ENCODE peak calls at places on chromosome 17, in five cellular contexts. X is NCI-H1105 treated with DMSO at 0.1 percent for 48 hours; G is HS-5; C is Right ventricle myocardium superior; Y is activated naive CD4-positive, alpha-beta T cell. A is an unnamed sample.

GRCh38 chr17:55825213-55825612 is 74.4 kb downstream of the PCTP start:
- DNase-seq in X (no peak), G (no peak), C (no peak), Y (no peak), A (peak)

GRCh38 chr17:80696456-80696855 is 151.8 kb downstream of the RPTOR start:
- DNase-seq in X (no peak), G (no peak), C (no peak), Y (no peak), A (no peak)

GRCh38 chr17:56085576-56086267 is 67.6 kb upstream of the ANKFN1 start:
- DNase-seq in X (no peak), G (no peak), C (no peak), Y (no peak), A (no peak)

GRCh38 chr17:9465216-9465921 is 110.3 kb downstream of the STX8 start:
- DNase-seq in X (no peak), G (no peak), C (no peak), Y (no peak), A (no peak)

GRCh38 chr17:83178533-83179201 is 99.3 kb downstream of the METRNL start:
- DNase-seq in X (no peak), G (no peak), C (no peak), Y (no peak), A (no peak)

GRCh38 chr17:47203984-47204721 is 5.0 kb upstream of the MYL4 start:
- DNase-seq in X (no peak), G (peak), C (no peak), Y (no peak), A (peak)

GRCh38 chr17:10186771-10187425 is 11.5 kb downstream of the GAS7 start:
- DNase-seq in X (no peak), G (no peak), C (no peak), Y (no peak), A (no peak)

GRCh38 chr17:65495255-65496060 is 66.0 kb downstream of the AXIN2 start:
- DNase-seq in X (no peak), G (no peak), C (no peak), Y (no peak), A (peak)

GRCh38 chr17:40852378-40852777 is 14.6 kb downstream of the KRT12 start:
- DNase-seq in X (no peak), G (no peak), C (no peak), Y (no peak), A (no peak)

GRCh38 chr17:55609737-55610201 is 98.5 kb upstream of the SMIM36 start:
- DNase-seq in X (no peak), G (no peak), C (peak), Y (no peak), A (peak)

GRCh38 chr17:44911133-44912001 is 3.9 kb downstream of the GFAP start:
- DNase-seq in X (no peak), G (no peak), C (peak), Y (peak), A (peak)

GRCh38 chr17:49554694-49555494 is 20.8 kb upstream of the NXPH3 start:
- DNase-seq in X (no peak), G (no peak), C (no peak), Y (no peak), A (no peak)

GRCh38 chr17:36858119-36859002 is 78.9 kb upstream of the LHX1 start:
- DNase-seq in X (no peak), G (no peak), C (no peak), Y (no peak), A (no peak)

GRCh38 chr17:8019161-8019560 is 16.7 kb downstream of the GUCY2D start:
- DNase-seq in X (no peak), G (no peak), C (no peak), Y (no peak), A (no peak)

GRCh38 chr17:42679492-42680330 is 1.9 kb downstream of the CCR10 start:
- DNase-seq in X (peak), G (no peak), C (peak), Y (peak), A (peak)

GRCh38 chr17:80316927-80317705 is 56.5 kb downstream of the RNF213 start:
- DNase-seq in X (no peak), G (no peak), C (peak), Y (no peak), A (no peak)

GRCh38 chr17:46089389-46089965 is 90.4 kb downstream of the STH start:
- DNase-seq in X (no peak), G (no peak), C (no peak), Y (no peak), A (no peak)

GRCh38 chr17:75783069-75783783 is 1.4 kb upstream of the UNK start:
- DNase-seq in X (peak), G (no peak), C (no peak), Y (no peak), A (peak)

GRCh38 chr17:927611-928461 is 51.7 kb downstream of the NXN start:
- DNase-seq in X (no peak), G (peak), C (no peak), Y (no peak), A (peak)

A was measured in renal cortical epithelial cell.